ENCODE peak calls at places on chromosomes 4 and X, in eight cellular contexts. U, S, B, A, L, G, F and Q are unnamed samples.

GRCh38 chr4:158130204-158130603 is 42.6 kb downstream of the GASK1B start:
- DNase-seq in L (no peak), S (no peak), B (no peak), A (no peak), U (no peak), G (no peak), F (no peak), Q (no peak)

GRCh38 chr4:5747746-5748365 is 36.9 kb downstream of the EVC start:
- DNase-seq in A (no peak), B (no peak), U (no peak), G (no peak), F (no peak), L (no peak), S (peak), Q (no peak)

GRCh38 chrX:45505214-45505613 is 304.5 kb upstream of the DIPK2B start:
- DNase-seq in F (no peak), S (peak), A (no peak), L (no peak), G (no peak), B (no peak), U (no peak), Q (no peak)

GRCh38 chrX:20857746-20858145 is 516.5 kb upstream of the CNKSR2 start:
- DNase-seq in A (no peak), S (no peak), U (no peak), L (no peak), B (peak), G (no peak), F (no peak), Q (no peak)

GRCh38 chrX:103831803-103832544 is at the start of gene RAB9B:
- DNase-seq in S (peak), U (peak), L (peak), F (peak), G (no peak), B (peak), A (peak), Q (peak)

GRCh38 chr4:126916626-126917140 is 716.1 kb upstream of the INTU start:
- DNase-seq in A (no peak), B (no peak), L (no peak), F (no peak), U (no peak), S (peak), G (no peak), Q (no peak)

GRCh38 chr4:155271557-155271956 is 63.1 kb downstream of the NPY2R start:
- DNase-seq in L (no peak), G (no peak), U (no peak), S (peak), A (no peak), B (no peak), F (no peak), Q (no peak)

GRCh38 chr4:76214269-76214628 is 625 bp upstream of the SCARB2 start:
- DNase-seq in F (no peak), A (no peak), G (no peak), B (no peak), U (no peak), L (no peak), S (no peak), Q (no peak)

GRCh38 chr4:167867191-167867590 is 225.1 kb upstream of the ANXA10 start:
- DNase-seq in L (no peak), S (no peak), U (no peak), B (no peak), A (no peak), G (no peak), F (no peak), Q (no peak)

GRCh38 chr4:165324918-165325304 is 2.6 kb upstream of the MSMO1 start:
- DNase-seq in U (no peak), F (no peak), B (no peak), G (no peak), A (no peak), L (no peak), S (no peak), Q (no peak)

GRCh38 chr4:115274545-115274944 is 161.1 kb upstream of the NDST4 start:
- DNase-seq in G (peak), L (no peak), A (no peak), U (peak), S (no peak), F (peak), B (no peak), Q (no peak)

GRCh38 chr4:73904491-73904890 is 35.3 kb downstream of the CXCL1 start:
- DNase-seq in G (no peak), U (no peak), S (no peak), B (no peak), A (peak), L (no peak), F (no peak), Q (no peak)

GRCh38 chrX:52874661-52875060 is 6.8 kb upstream of the XAGE3 start:
- DNase-seq in L (no peak), A (no peak), S (no peak), B (no peak), F (no peak), G (no peak), U (no peak), Q (no peak)

GRCh38 chr4:120939693-120940092 is 17.2 kb upstream of the PRDM5 start:
- DNase-seq in S (no peak), A (no peak), F (no peak), L (no peak), G (no peak), B (no peak), U (no peak), Q (no peak)

GRCh38 chr4:163180087-163180486 is 13.4 kb upstream of the NAF1 start:
- DNase-seq in A (no peak), U (no peak), F (no peak), G (no peak), B (no peak), S (no peak), L (no peak), Q (no peak)

GRCh38 chr4:173835863-173836262 is 305.8 kb upstream of the HAND2 start:
- DNase-seq in U (no peak), B (no peak), A (peak), F (no peak), L (no peak), S (peak), G (no peak), Q (no peak)

GRCh38 chr4:152087335-152087734 is 326.5 kb upstream of the GATB start:
- DNase-seq in F (no peak), A (no peak), B (no peak), G (no peak), L (no peak), U (no peak), S (no peak), Q (no peak)

GRCh38 chr4:127045872-127046271 is 586.9 kb upstream of the INTU start:
- DNase-seq in U (no peak), L (no peak), F (no peak), G (no peak), A (no peak), S (no peak), B (no peak), Q (no peak)

GRCh38 chr4:113052379-113052951 is 3.0 kb downstream of the ANK2 start:
- DNase-seq in G (no peak), U (peak), B (no peak), F (peak), S (peak), L (peak), A (no peak), Q (peak)

GRCh38 chr4:83054928-83055327 is 19.9 kb downstream of the COPS4 start:
- DNase-seq in A (no peak), B (no peak), G (peak), U (peak), L (no peak), F (peak), S (peak), Q (peak)

GRCh38 chr4:89914609-89915008 is 20.0 kb downstream of the MMRN1 start:
- DNase-seq in L (no peak), U (no peak), G (no peak), A (no peak), B (no peak), S (no peak), F (no peak), Q (no peak)

GRCh38 chr4:3202836-3203820 is 45.8 kb upstream of the MSANTD1 start:
- DNase-seq in A (no peak), F (no peak), L (no peak), B (no peak), S (no peak), U (peak), G (no peak), Q (no peak)

GRCh38 chr4:52091811-52092210 is 40.7 kb downstream of the SPATA18 start:
- DNase-seq in G (no peak), B (no peak), U (no peak), S (peak), A (no peak), F (no peak), L (no peak), Q (no peak)

GRCh38 chrX:48573690-48574269 is 504 bp upstream of the RBM3 start:
- DNase-seq in S (peak), A (peak), U (no peak), G (no peak), F (no peak), B (no peak), L (peak), Q (no peak)

GRCh38 chrX:46770817-46771163 is 11.9 kb upstream of the SLC9A7 start:
- DNase-seq in S (peak), F (no peak), U (no peak), L (no peak), A (no peak), G (no peak), B (no peak), Q (no peak)

GRCh38 chr4:177583000-177583399 is 140.8 kb upstream of the AGA start:
- DNase-seq in A (no peak), B (no peak), G (no peak), S (no peak), U (no peak), L (no peak), F (no peak), Q (no peak)

GRCh38 chr4:177574446-177574845 is 132.2 kb upstream of the AGA start:
- DNase-seq in B (no peak), A (no peak), S (peak), G (no peak), F (no peak), L (no peak), U (no peak), Q (no peak)

GRCh38 chr4:177579649-177580048 is 137.4 kb upstream of the AGA start:
- DNase-seq in B (no peak), A (no peak), G (no peak), U (no peak), F (no peak), S (no peak), L (no peak), Q (no peak)
- TF ChIP-seq CTCF in B (no peak), A (peak), G (peak), U (no peak), F (peak), S (peak), L (no peak), Q (no peak)

DNA sequence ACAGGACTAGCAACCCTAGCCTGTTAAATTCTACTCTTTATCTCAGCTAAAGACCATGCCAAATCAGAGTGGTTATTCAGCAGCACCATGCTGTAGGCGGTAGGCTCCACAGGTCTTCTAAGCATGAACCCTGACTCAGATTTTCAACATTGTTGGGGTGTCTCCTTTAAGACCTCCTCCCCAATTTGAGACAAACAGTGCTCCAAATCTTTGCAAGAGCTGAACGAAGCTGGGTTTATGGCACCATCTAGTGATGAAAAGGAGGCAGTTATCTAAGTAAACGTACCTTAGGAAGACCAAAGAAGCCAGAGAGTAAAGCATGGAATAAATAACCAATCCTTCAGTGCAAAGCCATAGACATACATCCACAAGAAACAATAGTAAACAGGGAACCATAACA is 334.5 kb upstream of the SLC7A11 start:
- DNase-seq in F (no peak), B (no peak), L (no peak), S (peak), G (peak), U (no peak), A (no peak), Q (no peak)
- TF ChIP-seq CTCF in F (peak), B (peak), L (no peak), S (peak), G (peak), U (no peak), A (no peak), Q (no peak)

GRCh38 chr4:140813804-140814203 is 57.6 kb upstream of the TBC1D9 start:
- DNase-seq in U (no peak), S (no peak), L (no peak), B (no peak), G (no peak), F (no peak), A (no peak), Q (no peak)
- TF ChIP-seq CTCF in U (no peak), S (no peak), L (no peak), B (no peak), G (no peak), F (no peak), A (no peak), Q (no peak)

DNA sequence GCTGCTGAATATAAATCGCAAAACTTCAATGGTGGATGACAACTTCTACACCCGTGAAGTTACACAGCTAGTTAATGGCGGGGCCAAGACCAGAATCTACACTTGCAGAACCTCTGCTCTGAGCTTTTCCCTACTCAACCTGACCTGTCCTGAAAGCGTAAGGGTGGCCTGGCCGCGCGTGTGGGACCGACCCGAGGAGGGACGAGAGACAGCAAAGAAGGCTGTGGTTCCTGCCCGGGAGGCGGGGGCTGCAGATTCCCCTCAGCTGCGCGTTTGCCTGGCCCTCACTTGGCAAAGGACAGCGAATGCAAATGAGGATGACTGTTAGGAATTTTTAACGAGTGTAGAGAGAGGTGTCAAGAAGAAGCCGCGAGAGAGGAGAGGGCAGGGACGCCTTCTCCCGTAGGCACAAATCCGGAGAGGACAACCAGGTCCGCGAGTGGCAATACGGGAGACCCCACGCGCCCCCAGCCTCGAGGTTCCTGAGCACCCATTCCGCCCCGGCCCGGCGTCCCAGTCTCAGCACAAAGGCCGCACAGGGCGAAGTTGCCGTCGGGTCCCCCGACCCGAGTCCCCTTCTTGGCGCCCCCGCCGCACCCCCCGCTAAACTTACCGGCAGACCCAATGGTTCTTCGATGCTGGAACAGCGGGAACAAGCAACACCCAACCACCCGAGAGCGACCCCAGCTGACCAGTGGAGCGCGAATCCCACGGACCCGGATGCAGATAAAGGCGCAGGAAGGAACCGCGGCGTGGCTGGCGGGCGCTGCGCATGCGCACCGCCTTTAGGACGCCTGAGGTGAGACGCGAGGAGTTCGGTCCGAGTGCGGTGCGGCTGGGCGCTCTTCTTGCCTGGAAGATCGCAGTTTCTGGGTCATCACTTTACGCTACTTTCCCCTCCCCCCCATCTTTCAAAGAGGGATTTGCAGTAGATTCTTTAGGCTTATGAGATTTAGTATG is at the start of gene GNPDA2:
- DNase-seq in F (peak), L (peak), U (peak), A (peak), G (peak), S (peak), B (peak), Q (peak)
- TF ChIP-seq CTCF in F (no peak), L (no peak), U (peak), A (no peak), G (peak), S (peak), B (no peak), Q (no peak)

GRCh38 chr4:7295917-7296660 is 103.8 kb downstream of the SORCS2 start:
- DNase-seq in L (peak), B (no peak), G (no peak), S (peak), A (peak), U (peak), F (peak), Q (peak)
- TF ChIP-seq CTCF in L (peak), B (peak), G (peak), S (peak), A (peak), U (peak), F (peak), Q (peak)

GRCh38 chrX:131764224-131764623 is 220.3 kb downstream of the OR13H1 start:
- DNase-seq in A (no peak), B (no peak), F (no peak), S (no peak), G (no peak), U (no peak), L (no peak), Q (no peak)

GRCh38 chrX:131763674-131764073 is 219.8 kb downstream of the OR13H1 start:
- DNase-seq in L (peak), B (no peak), A (no peak), S (peak), F (peak), G (peak), U (peak), Q (no peak)

DNA sequence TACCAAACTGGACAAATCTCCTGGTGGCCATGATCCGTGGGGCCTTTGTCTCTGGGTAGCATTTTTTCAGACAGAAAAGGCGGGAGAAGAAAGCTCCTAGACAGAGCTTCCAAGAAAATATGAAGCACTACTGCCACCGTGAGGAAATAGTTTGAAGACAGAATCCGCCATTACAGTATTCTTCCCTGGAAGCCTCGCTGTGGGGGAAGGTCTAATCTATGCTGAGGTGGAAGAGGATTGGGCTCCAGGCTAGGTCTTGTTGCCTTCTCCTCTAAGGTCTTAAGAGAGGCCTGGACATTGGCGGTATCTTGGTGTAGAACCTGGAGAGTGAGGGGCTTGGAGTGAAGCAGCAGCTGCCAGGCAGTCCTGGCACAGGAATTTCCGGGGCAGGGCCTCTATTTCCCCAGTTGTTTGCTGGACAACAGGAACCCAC is 218.9 kb downstream of the OR13H1 start:
- DNase-seq in L (peak), A (no peak), G (no peak), S (peak), U (peak), B (no peak), F (no peak), Q (no peak)
- TF ChIP-seq CTCF in L (peak), A (no peak), G (no peak), S (peak), U (no peak), B (no peak), F (peak), Q (no peak)